ENCODE peak calls at places on chromosomes 6 and 20, in eight cellular contexts. P, D, Z, S, E, K, L and O are unnamed samples.

GRCh38 chr20:46811328-46812084 is 83.1 kb upstream of the EYA2 start:
- DNase-seq in S (no peak), Z (peak), L (no peak), E (no peak), K (no peak), D (no peak), P (no peak), O (no peak)

GRCh38 chr20:25319241-25320034 is 71.2 kb downstream of the ABHD12 start:
- DNase-seq in Z (peak), K (no peak), L (no peak), E (no peak), S (no peak), D (no peak), P (no peak), O (no peak)

GRCh38 chr6:170260686-170261085 is 30.2 kb downstream of the DLL1 start:
- DNase-seq in L (no peak), S (no peak), P (no peak), K (no peak), E (no peak), Z (no peak), D (no peak), O (no peak)

GRCh38 chr6:130105996-130106704 is 87.8 kb downstream of the L3MBTL3 start:
- DNase-seq in L (no peak), K (no peak), Z (no peak), S (no peak), D (no peak), E (no peak), P (no peak), O (peak)

GRCh38 chr20:32685541-32686529 is 12.1 kb upstream of the C20orf203 start:
- DNase-seq in K (no peak), P (peak), Z (no peak), E (no peak), L (no peak), S (peak), D (no peak), O (no peak)

GRCh38 chr20:23050847-23051627 is 1.6 kb upstream of the THBD start:
- DNase-seq in P (peak), S (peak), E (peak), Z (peak), D (peak), K (no peak), L (no peak), O (no peak)

GRCh38 chr20:17905544-17905943 is 63.0 kb downstream of the SNX5 start:
- DNase-seq in E (no peak), L (no peak), D (no peak), K (no peak), S (no peak), P (no peak), Z (no peak), O (no peak)

GRCh38 chr6:118558811-118559217 is 10.7 kb downstream of the PLN start:
- DNase-seq in S (peak), D (no peak), K (no peak), P (no peak), L (no peak), Z (no peak), E (no peak), O (no peak)

GRCh38 chr6:148513145-148514071 is 170.8 kb downstream of the SASH1 start:
- DNase-seq in E (no peak), Z (no peak), S (no peak), L (no peak), P (no peak), D (no peak), K (no peak), O (no peak)

GRCh38 chr6:34011298-34011697 is 134.6 kb downstream of the GRM4 start:
- DNase-seq in K (no peak), E (no peak), Z (no peak), S (no peak), D (no peak), L (no peak), P (no peak), O (no peak)

GRCh38 chr20:48357714-48358113 is 470.1 kb downstream of the PREX1 start:
- DNase-seq in S (no peak), L (no peak), E (no peak), K (no peak), Z (no peak), P (no peak), D (no peak), O (no peak)

GRCh38 chr6:138588805-138589434 is 89.6 kb upstream of the NHSL1 start:
- DNase-seq in P (peak), D (peak), L (no peak), E (peak), S (peak), K (peak), Z (no peak), O (peak)

GRCh38 chr6:144345451-144345850 is 60.3 kb downstream of the UTRN start:
- DNase-seq in S (no peak), P (no peak), E (no peak), K (no peak), Z (no peak), D (no peak), L (no peak), O (no peak)

GRCh38 chr20:12058201-12058600 is 140.5 kb downstream of the BTBD3 start:
- DNase-seq in E (no peak), Z (no peak), P (no peak), K (no peak), L (no peak), S (peak), D (no peak), O (no peak)

GRCh38 chr6:108767418-108768175 is 80.6 kb upstream of the ARMC2 start:
- DNase-seq in L (no peak), S (no peak), K (no peak), P (no peak), E (no peak), D (no peak), Z (peak), O (no peak)

GRCh38 chr20:4979841-4980410 is 21.4 kb downstream of the SLC23A2 start:
- DNase-seq in D (no peak), P (no peak), K (no peak), E (no peak), S (no peak), L (no peak), Z (no peak), O (no peak)

GRCh38 chr20:24991897-24992419 is 593 bp downstream of the APMAP start:
- DNase-seq in D (no peak), K (no peak), S (no peak), Z (no peak), P (no peak), E (no peak), L (no peak), O (peak)

GRCh38 chr6:126339796-126340750 is at the start of gene CENPW:
- DNase-seq in L (peak), K (peak), D (peak), P (peak), S (peak), E (peak), Z (peak), O (peak)

GRCh38 chr20:8812818-8813217 is 256.1 kb upstream of the PLCB4 start:
- DNase-seq in L (no peak), S (no peak), E (no peak), K (no peak), D (no peak), Z (no peak), P (no peak), O (no peak)

GRCh38 chr20:3082306-3082951 is 2.1 kb downstream of the AVP start:
- DNase-seq in Z (no peak), L (no peak), D (no peak), S (no peak), P (no peak), K (no peak), E (no peak), O (no peak)

GRCh38 chr6:169243154-169243553 is 10.5 kb downstream of the THBS2 start:
- DNase-seq in S (no peak), E (no peak), K (no peak), P (no peak), Z (no peak), L (no peak), D (no peak), O (no peak)

GRCh38 chr20:41374568-41374920 is 7.9 kb upstream of the EMILIN3 start:
- DNase-seq in D (no peak), K (no peak), L (no peak), S (no peak), E (no peak), Z (no peak), P (no peak), O (no peak)

GRCh38 chr20:58705525-58705924 is 12.9 kb downstream of the NPEPL1 start:
- DNase-seq in Z (peak), E (no peak), D (no peak), K (no peak), L (no peak), S (no peak), P (no peak), O (no peak)

GRCh38 chr20:36310215-36310981 is 4.3 kb downstream of the DLGAP4 start:
- DNase-seq in L (no peak), S (no peak), P (no peak), D (no peak), K (no peak), E (no peak), Z (peak), O (no peak)

GRCh38 chr6:116015560-116015959 is 45.1 kb downstream of the FRK start:
- DNase-seq in S (no peak), L (no peak), D (no peak), Z (no peak), E (no peak), K (no peak), P (no peak), O (no peak)

GRCh38 chr20:63135411-63135810 is 80.5 kb downstream of the YTHDF1 start:
- DNase-seq in K (no peak), E (no peak), L (no peak), S (no peak), P (no peak), D (no peak), Z (no peak), O (no peak)

GRCh38 chr20:58852559-58853271 is at the start of gene GNAS:
- DNase-seq in S (peak), D (peak), L (no peak), E (peak), Z (no peak), K (peak), P (peak), O (no peak)

GRCh38 chr6:80642452-80642851 is 536.0 kb downstream of the BCKDHB start:
- DNase-seq in L (no peak), Z (no peak), K (no peak), D (no peak), S (peak), P (no peak), E (no peak), O (no peak)

GRCh38 chr6:160260283-160261119 is 1.9 kb upstream of the SLC22A2 start:
- DNase-seq in S (no peak), K (no peak), D (no peak), E (no peak), L (no peak), Z (no peak), P (no peak), O (no peak)

GRCh38 chr20:3237958-3238615 is 903 bp downstream of the SLC4A11 start:
- DNase-seq in S (no peak), E (no peak), L (no peak), K (no peak), Z (no peak), D (no peak), P (no peak), O (no peak)

GRCh38 chr6:151179321-151179720 is 60.4 kb upstream of the AKAP12 start:
- DNase-seq in S (peak), L (no peak), K (no peak), Z (no peak), P (peak), D (no peak), E (no peak), O (no peak)

GRCh38 chr20:8616792-8617191 is 452.1 kb upstream of the PLCB4 start:
- DNase-seq in S (peak), E (no peak), P (no peak), Z (no peak), K (no peak), D (no peak), L (no peak), O (no peak)

GRCh38 chr6:129370268-129370916 is 339.6 kb downstream of the ARHGAP18 start:
- DNase-seq in D (peak), P (peak), K (peak), Z (no peak), S (peak), L (no peak), E (peak), O (no peak)

GRCh38 chr6:110232456-110232855 is 52.2 kb downstream of the CDC40 start:
- DNase-seq in E (no peak), K (no peak), S (peak), Z (no peak), D (no peak), P (peak), L (no peak), O (no peak)

GRCh38 chr20:41135187-41135887 is 2.0 kb upstream of the PLCG1 start:
- DNase-seq in S (peak), E (peak), Z (no peak), P (no peak), D (peak), L (no peak), K (peak), O (peak)

GRCh38 chr6:24672573-24673182 is 5.8 kb downstream of the ACOT13 start:
- DNase-seq in Z (no peak), L (no peak), S (no peak), E (no peak), K (no peak), D (no peak), P (no peak), O (no peak)

GRCh38 chr6:7267521-7268091 is 45.4 kb downstream of the SSR1 start:
- DNase-seq in K (no peak), P (peak), L (no peak), Z (peak), S (peak), D (peak), E (no peak), O (no peak)

GRCh38 chr6:110331816-110332215 is 26.3 kb downstream of the METTL24 start:
- DNase-seq in P (no peak), E (no peak), K (no peak), Z (no peak), S (no peak), L (no peak), D (no peak), O (no peak)